ENCODE peak calls at places on chromosomes 11 and 22, in eight cellular contexts. Y is OCI-LY7, L is GM23338, U is PC-9, Z is HCT116, B is PC-3, M is MM.1S, G is SK-N-SH. S is an unnamed sample. For H3K9me2, the result is how much of the 10 kb centered on the place peaks cover.

GRCh38 chr11:87359401-87359800 is 321.7 kb downstream of the TMEM135 start:
- DNase-seq in Y (peak), L (no peak), U (no peak), Z (no peak), B (peak), M (peak), G (no peak), S (no peak)

GRCh38 chr22:32005453-32005852 is 37.6 kb upstream of the SLC5A1 start:
- DNase-seq in Y (no peak), L (no peak), U (peak), Z (no peak), B (peak), M (no peak), G (no peak), S (peak)

GRCh38 chr11:110028904-110029303 is 64.3 kb upstream of the ZC3H12C start:
- DNase-seq in Y (no peak), L (no peak), U (no peak), Z (no peak), B (no peak), M (no peak), G (no peak), S (no peak)

GRCh38 chr22:40240671-40241070 is 62.9 kb downstream of the TNRC6B start:
- DNase-seq in Y (no peak), L (no peak), U (peak), Z (no peak), B (peak), M (no peak), G (no peak), S (no peak)

GRCh38 chr22:47173535-47174021 is 411.1 kb downstream of the TBC1D22A start:
- DNase-seq in Y (no peak), L (no peak), U (no peak), Z (no peak), B (no peak), M (no peak), G (no peak), S (no peak)

GRCh38 chr11:10743354-10744035 is 7.6 kb upstream of the CTR9 start:
- DNase-seq in Y (no peak), L (no peak), U (no peak), Z (no peak), B (no peak), M (peak), G (no peak), S (peak)

GRCh38 chr22:44574581-44575343 is 76.7 kb upstream of the RTL6 start:
- DNase-seq in Y (no peak), L (no peak), U (no peak), Z (no peak), B (no peak), M (no peak), G (peak), S (no peak)

GRCh38 chr11:92765965-92766371 is 203.5 kb upstream of the MTNR1B start:
- DNase-seq in Y (no peak), L (peak), U (no peak), Z (no peak), B (no peak), M (no peak), G (peak), S (no peak)

GRCh38 chr11:79243412-79244174 is 197.2 kb downstream of the TENM4 start:
- DNase-seq in Y (no peak), L (no peak), U (no peak), Z (no peak), B (no peak), M (no peak), G (no peak), S (no peak)

GRCh38 chr22:37484115-37485005 is 1.8 kb downstream of the MFNG start:
- DNase-seq in Y (peak), L (no peak), U (no peak), Z (no peak), B (no peak), M (peak), G (no peak), S (no peak)

GRCh38 chr11:57640068-57640800 is 9.5 kb downstream of the YPEL4 start:
- DNase-seq in Y (no peak), L (no peak), U (no peak), Z (no peak), B (no peak), M (no peak), G (no peak), S (no peak)

GRCh38 chr11:75408852-75409219 is 9.5 kb downstream of the RPS3 start:
- DNase-seq in Y (no peak), L (no peak), U (no peak), Z (no peak), B (no peak), M (no peak), G (no peak), S (no peak)

GRCh38 chr11:64970731-64971151 is 1.2 kb downstream of the MAJIN start:
- DNase-seq in Y (peak), L (no peak), U (peak), Z (no peak), B (peak), M (no peak), G (no peak), S (no peak)

GRCh38 chr11:118658372-118659313 is 20.8 kb downstream of the TREH start:
- DNase-seq in Y (no peak), L (peak), U (no peak), Z (no peak), B (peak), M (no peak), G (no peak), S (no peak)

GRCh38 chr11:75498556-75499255 is 27.0 kb downstream of the GDPD5 start:
- DNase-seq in Y (no peak), L (no peak), U (peak), Z (no peak), B (peak), M (no peak), G (no peak), S (no peak)

GRCh38 chr11:10483584-10483983 is 28.5 kb downstream of the AMPD3 start:
- DNase-seq in Y (no peak), L (no peak), U (no peak), Z (no peak), B (no peak), M (no peak), G (no peak), S (no peak)

GRCh38 chr11:108743851-108744250 is 79.0 kb downstream of the DDX10 start:
- DNase-seq in Y (no peak), L (no peak), U (no peak), Z (no peak), B (no peak), M (no peak), G (no peak), S (no peak)

GRCh38 chr11:8693010-8693551 is 10.5 kb downstream of the RPL27A start:
- DNase-seq in Y (no peak), L (no peak), U (peak), Z (no peak), B (no peak), M (no peak), G (no peak), S (no peak)

GRCh38 chr11:46382644-46383403 is 1.4 kb downstream of the MDK start:
- DNase-seq in Y (no peak), L (peak), U (peak), Z (no peak), B (peak), M (no peak), G (peak), S (peak)

GRCh38 chr11:118434553-118435232 is 1.6 kb upstream of the KMT2A start:
- DNase-seq in Y (peak), L (peak), U (no peak), Z (no peak), B (peak), M (peak), G (no peak), S (peak)

GRCh38 chr22:45969801-45970464 is 7.0 kb downstream of the WNT7B start:
- DNase-seq in Y (no peak), L (no peak), U (no peak), Z (no peak), B (no peak), M (no peak), G (peak), S (no peak)

GRCh38 chr22:32248276-32248675 is 6.9 kb downstream of the SLC5A4 start:
- DNase-seq in Y (no peak), L (no peak), U (no peak), Z (no peak), B (no peak), M (no peak), G (no peak), S (no peak)

GRCh38 chr11:130198292-130198691 is 38.7 kb downstream of the ST14 start:
- DNase-seq in Y (no peak), L (no peak), U (no peak), Z (no peak), B (no peak), M (no peak), G (no peak), S (no peak)

GRCh38 chr11:58829736-58830135 is 14.8 kb downstream of the GLYATL2 start:
- DNase-seq in Y (no peak), L (no peak), U (peak), Z (no peak), B (peak), M (no peak), G (no peak), S (no peak)

GRCh38 chr11:36409152-36409713 is 100.8 kb downstream of the TRAF6 start:
- DNase-seq in Y (peak), L (no peak), U (no peak), Z (no peak), B (no peak), M (no peak), G (no peak), S (no peak)

GRCh38 chr22:47169801-47170140 is 407.3 kb downstream of the TBC1D22A start:
- DNase-seq in Y (no peak), L (no peak), U (no peak), Z (no peak), B (no peak), M (no peak), G (no peak), S (no peak)

GRCh38 chr11:128587415-128587814 is at the start of gene ETS1:
- DNase-seq in Y (no peak), L (peak), U (no peak), Z (no peak), B (peak), M (no peak), G (no peak), S (no peak)

GRCh38 chr11:103863497-103863896 is 172.9 kb upstream of the DDI1 start:
- DNase-seq in Y (no peak), L (no peak), U (no peak), Z (no peak), B (no peak), M (no peak), G (no peak), S (no peak)

GRCh38 chr11:15976433-15977045 is 379.8 kb downstream of the SOX6 start:
- DNase-seq in Y (no peak), L (no peak), U (no peak), Z (no peak), B (no peak), M (no peak), G (no peak), S (no peak)

GRCh38 chr22:23693979-23694680 is 3.3 kb downstream of the RGL4 start:
- DNase-seq in Y (no peak), L (no peak), U (no peak), Z (no peak), B (no peak), M (no peak), G (no peak), S (no peak)

GRCh38 chr11:9577032-9577431 is 3.6 kb downstream of the WEE1 start:
- DNase-seq in Y (no peak), L (no peak), U (no peak), Z (no peak), B (no peak), M (no peak), G (no peak), S (no peak)

GRCh38 chr11:11171285-11171684 is 181.8 kb downstream of the CSNK2A3 start:
- DNase-seq in Y (no peak), L (no peak), U (no peak), Z (no peak), B (no peak), M (no peak), G (no peak), S (no peak)

GRCh38 chr11:103806130-103806900 is 230.1 kb upstream of the DDI1 start:
- DNase-seq in Y (no peak), L (no peak), U (no peak), Z (no peak), B (peak), M (no peak), G (no peak), S (peak)

DNA sequence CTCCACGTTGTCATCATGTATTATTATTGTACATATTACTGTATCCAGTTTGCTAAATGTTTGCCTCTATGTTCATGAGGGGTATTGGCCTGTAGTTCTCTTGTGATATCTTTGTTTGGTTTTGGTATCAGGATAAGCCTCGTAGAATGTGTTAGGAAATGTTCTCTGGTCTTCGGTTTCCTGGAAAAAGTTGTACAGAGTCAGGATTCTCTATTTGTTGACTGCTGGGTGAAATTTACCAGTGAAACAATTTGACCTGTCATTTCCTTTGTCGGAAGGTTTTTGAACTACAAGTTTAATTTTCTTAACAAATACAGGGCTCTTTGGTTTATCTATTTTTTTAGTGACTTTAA is 23.2 kb upstream of the KRTAP5-6 start:
- DNase-seq in Y (no peak), L (no peak), U (no peak), Z (no peak), B (no peak), M (no peak), G (no peak), S (no peak)
- H3K9me2 ChIP-seq in Y (under half), L (under half), U (under half), Z (under half), B (under half), M (under half), G (under half), S (under half)

DNA sequence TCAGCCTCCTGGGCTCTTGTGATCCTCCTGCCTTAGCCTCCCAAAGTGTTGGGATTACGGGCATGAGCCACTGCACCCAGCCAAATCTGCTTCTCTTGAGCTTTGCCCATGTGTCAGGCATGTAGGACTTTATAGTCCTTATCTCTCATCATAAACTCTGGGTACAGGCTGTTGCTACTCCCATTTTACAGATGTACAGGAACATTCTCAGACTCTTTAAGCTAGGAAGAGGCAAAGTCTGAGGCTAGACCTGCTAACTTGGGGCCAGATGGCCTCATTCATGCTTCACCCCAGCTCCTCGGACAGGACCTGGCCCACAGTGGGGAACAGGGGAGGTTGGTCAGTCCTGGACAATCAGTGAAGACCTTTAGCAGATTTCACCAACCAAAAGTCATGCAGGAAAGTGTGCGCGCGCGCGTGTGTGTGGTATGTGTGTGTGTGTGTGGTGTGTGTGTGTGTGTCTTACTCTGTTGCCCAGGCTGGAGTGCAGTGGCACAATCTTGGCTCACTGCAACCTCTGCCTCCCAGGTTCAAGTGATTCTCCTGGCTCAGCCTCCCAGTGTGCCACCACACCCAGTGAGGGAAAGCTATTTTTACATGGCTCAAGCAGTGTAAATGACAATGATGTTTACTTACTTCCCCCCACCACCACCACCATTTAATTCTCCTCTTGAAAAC is 23.8 kb downstream of the YDJC start:
- DNase-seq in Y (no peak), L (no peak), U (no peak), Z (no peak), B (no peak), M (no peak), G (no peak), S (no peak)
- H2AFZ ChIP-seq in Y (no peak), L (no peak), U (no peak), Z (no peak), B (no peak), M (no peak), G (no peak), S (no peak)

DNA sequence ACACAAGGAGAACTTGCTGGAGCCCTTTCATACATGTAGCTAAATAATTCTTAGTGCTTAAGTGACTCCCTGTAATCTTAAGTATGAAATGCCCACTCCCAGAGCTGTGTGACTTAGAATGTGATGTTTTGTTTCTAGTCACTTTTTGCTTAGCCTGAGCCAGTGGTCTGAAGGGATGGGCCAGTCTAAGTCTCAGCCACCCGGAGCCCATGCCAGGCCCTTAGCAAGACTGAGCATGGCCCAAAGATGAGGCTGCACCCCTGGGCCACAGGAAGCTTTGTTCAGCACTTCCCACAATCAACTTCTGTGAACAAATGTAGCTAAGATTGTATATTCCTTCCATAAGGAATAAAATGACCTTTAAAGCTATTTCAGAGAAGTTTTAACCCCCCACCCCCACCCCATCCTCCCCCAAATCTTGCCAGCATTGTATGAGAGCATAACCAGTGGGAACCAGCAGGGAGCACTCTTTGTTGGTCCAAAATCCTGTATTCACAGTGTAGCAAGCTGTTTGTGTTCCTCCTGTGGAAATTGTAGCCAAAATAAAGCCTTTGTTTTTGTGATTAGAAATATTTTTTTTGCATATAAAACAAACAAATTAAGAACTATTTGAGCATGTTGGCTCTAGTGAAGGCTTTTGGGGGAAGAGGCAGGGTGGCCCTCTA is 73.8 kb upstream of the GAL start:
- DNase-seq in Y (no peak), L (peak), U (no peak), Z (no peak), B (no peak), M (no peak), G (peak), S (no peak)
- TF ChIP-seq CTCF in Y (peak), L (peak), U (peak), Z (peak), B (peak), M (peak), G (peak), S (peak)

DNA sequence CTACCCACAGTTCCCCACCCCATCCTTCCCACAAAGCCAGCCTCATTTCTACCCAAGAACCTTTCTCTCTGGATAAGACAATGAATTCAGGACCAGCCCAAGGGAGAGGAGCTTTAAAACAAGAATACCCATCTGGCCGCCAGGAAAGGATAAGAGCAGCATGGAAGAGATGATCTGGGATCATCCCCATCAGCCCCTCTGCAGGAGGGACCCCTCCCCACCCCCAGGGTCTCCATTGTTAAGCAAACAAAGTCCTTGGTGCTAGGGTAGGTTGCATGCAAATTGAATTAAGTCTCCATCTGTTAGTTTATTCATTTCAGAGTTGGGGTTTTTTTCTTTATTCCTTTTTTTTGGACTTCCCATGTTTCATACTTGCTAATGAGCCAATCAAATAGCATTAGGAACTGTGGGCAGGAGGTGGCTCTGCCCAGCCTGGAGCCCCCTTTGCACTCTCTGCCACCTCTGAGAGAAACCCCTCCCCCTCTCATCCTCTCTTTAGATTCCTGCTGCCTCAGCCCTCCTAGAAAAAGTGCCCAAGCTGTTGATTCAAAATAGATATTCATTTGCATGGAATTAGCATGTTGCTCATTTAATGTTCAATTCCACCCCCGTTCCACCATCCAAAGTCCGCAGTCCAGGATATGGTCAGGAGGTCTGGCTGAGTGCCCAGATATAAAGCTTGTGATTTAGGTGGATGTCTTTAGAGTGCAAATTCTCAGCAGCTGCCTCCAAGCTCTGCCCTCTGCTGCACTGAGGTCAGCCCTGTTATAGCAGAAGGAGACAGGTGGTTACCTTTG is 138.5 kb upstream of the NCAM1 start:
- DNase-seq in Y (no peak), L (peak), U (no peak), Z (no peak), B (no peak), M (no peak), G (no peak), S (peak)
- H3K9me2 ChIP-seq in Y (under half), L (under half), U (under half), Z (under half), B (under half), M (under half), G (under half), S (under half)

DNA sequence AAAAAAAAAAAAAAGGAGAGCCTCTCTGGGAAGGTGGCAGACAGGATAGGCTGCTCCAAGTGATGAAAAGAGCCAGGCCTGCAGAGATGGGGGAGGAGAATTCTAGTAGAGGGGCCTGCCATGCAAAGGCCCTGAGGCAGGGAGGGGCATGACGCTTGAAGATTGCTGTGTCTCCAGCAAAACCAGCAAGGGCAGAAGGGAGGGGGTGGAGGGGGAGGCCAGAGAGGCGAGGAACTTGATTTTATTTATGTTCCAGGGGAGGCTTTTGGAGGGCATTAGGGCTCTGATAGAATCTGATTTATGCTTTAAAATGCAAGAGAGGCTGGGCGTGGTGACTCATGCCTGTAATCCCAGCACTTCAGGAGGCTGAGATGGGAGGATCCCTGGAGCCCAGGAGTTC is 16.7 kb upstream of the PACSIN2 start:
- DNase-seq in Y (no peak), L (no peak), U (no peak), Z (no peak), B (no peak), M (no peak), G (no peak), S (no peak)
- H2AFZ ChIP-seq in Y (no peak), L (no peak), U (no peak), Z (no peak), B (no peak), M (no peak), G (no peak), S (no peak)

S was measured in hepatocyte.